ENCODE peak calls at places on chromosomes 12 and 14, in four cellular contexts. E is endodermal cell; H is hepatocyte; Y is CD8-positive, alpha-beta T cell. Z is an unnamed sample.

GRCh38 chr12:29159690-29160089 is 10.6 kb downstream of the FAR2 start:
- DNase-seq in E (no peak), H (no peak), Y (no peak), Z (no peak)

GRCh38 chr14:30375280-30375892 is 183.6 kb upstream of the G2E3 start:
- DNase-seq in E (peak; percentile 91), H (peak; percentile 71), Y (peak; percentile 57), Z (peak; percentile 53)

GRCh38 chr12:116551151-116551550 is 8.0 kb upstream of the MAP1LC3B2 start:
- DNase-seq in E (no peak), H (no peak), Y (no peak), Z (no peak)

GRCh38 chr14:50677527-50678063 is 9.5 kb upstream of the SAV1 start:
- DNase-seq in E (no peak), H (no peak), Y (no peak), Z (peak; percentile 90)

GRCh38 chr14:54487771-54488170 is 1.0 kb downstream of the GMFB start:
- DNase-seq in E (peak; percentile 22), H (peak; percentile 27), Y (no peak), Z (peak; percentile 45)

GRCh38 chr12:57591567-57592325 is 754 bp downstream of the PIP4K2C start:
- DNase-seq in E (peak; percentile 68), H (peak; percentile 65), Y (no peak), Z (peak; percentile 23)

GRCh38 chr14:55539975-55540374 is 40.0 kb upstream of the KTN1 start:
- DNase-seq in E (no peak), H (no peak), Y (no peak), Z (no peak)

GRCh38 chr12:6945613-6946012 is 1.8 kb downstream of the C12orf57 start:
- DNase-seq in E (no peak), H (no peak), Y (no peak), Z (no peak)

GRCh38 chr12:8037947-8038346 is 5.4 kb downstream of the FOXJ2 start:
- DNase-seq in E (peak; percentile 67), H (no peak), Y (no peak), Z (peak; percentile 53)

GRCh38 chr14:80356413-80356812 is 145.1 kb upstream of the DIO2 start:
- DNase-seq in E (peak; percentile 61), H (peak; percentile 16), Y (no peak), Z (no peak)

GRCh38 chr14:74502236-74503019 is 8.9 kb downstream of the ISCA2 start:
- DNase-seq in E (peak; percentile 87), H (peak; percentile 61), Y (peak; percentile 42), Z (peak; percentile 44)

GRCh38 chr14:64387232-64387737 is 868 bp upstream of the MTHFD1 start:
- DNase-seq in E (no peak), H (peak; percentile 39), Y (peak; percentile 51), Z (peak; percentile 10)

GRCh38 chr14:68089146-68089715 is 269.7 kb downstream of the RAD51B start:
- DNase-seq in E (no peak), H (no peak), Y (no peak), Z (peak; percentile 78)

GRCh38 chr14:40004871-40005503 is 572.8 kb upstream of the FBXO33 start:
- DNase-seq in E (no peak), H (no peak), Y (no peak), Z (no peak)

GRCh38 chr12:27331299-27331926 is 1.2 kb upstream of the BMAL2 start:
- DNase-seq in E (no peak), H (peak; percentile 67), Y (no peak), Z (peak; percentile 100)

GRCh38 chr14:51394391-51394790 is 154.3 kb downstream of the TMX1 start:
- DNase-seq in E (no peak), H (no peak), Y (no peak), Z (no peak)

GRCh38 chr14:63542231-63542999 is 762 bp downstream of the PPP2R5E start:
- DNase-seq in E (no peak), H (peak; percentile 50), Y (no peak), Z (no peak)

GRCh38 chr14:70919774-70920173 is 12.5 kb downstream of the PCNX1 start:
- DNase-seq in E (no peak), H (no peak), Y (no peak), Z (peak; percentile 61)

GRCh38 chr14:59630281-59630963 is 53.8 kb upstream of the CCDC175 start:
- DNase-seq in E (peak; percentile 75), H (peak; percentile 32), Y (no peak), Z (no peak)

GRCh38 chr12:464484-465267 is 4.9 kb downstream of the B4GALNT3 start:
- DNase-seq in E (no peak), H (no peak), Y (no peak), Z (peak; percentile 22)

GRCh38 chr14:99127651-99128167 is 144.3 kb downstream of the BCL11B start:
- DNase-seq in E (peak; percentile 38), H (peak; percentile 50), Y (peak; percentile 15), Z (peak; percentile 97)

GRCh38 chr12:94208433-94208921 is 60.1 kb downstream of the PLXNC1 start:
- DNase-seq in E (peak; percentile 39), H (no peak), Y (no peak), Z (no peak)

GRCh38 chr12:130013771-130014484 is 110.1 kb upstream of the TMEM132D start:
- DNase-seq in E (peak; percentile 97), H (peak; percentile 80), Y (no peak), Z (peak; percentile 15)

GRCh38 chr14:28754209-28754985 is 12.2 kb upstream of the FOXG1 start:
- DNase-seq in E (peak; percentile 81), H (peak; percentile 64), Y (no peak), Z (peak; percentile 44)

DNA sequence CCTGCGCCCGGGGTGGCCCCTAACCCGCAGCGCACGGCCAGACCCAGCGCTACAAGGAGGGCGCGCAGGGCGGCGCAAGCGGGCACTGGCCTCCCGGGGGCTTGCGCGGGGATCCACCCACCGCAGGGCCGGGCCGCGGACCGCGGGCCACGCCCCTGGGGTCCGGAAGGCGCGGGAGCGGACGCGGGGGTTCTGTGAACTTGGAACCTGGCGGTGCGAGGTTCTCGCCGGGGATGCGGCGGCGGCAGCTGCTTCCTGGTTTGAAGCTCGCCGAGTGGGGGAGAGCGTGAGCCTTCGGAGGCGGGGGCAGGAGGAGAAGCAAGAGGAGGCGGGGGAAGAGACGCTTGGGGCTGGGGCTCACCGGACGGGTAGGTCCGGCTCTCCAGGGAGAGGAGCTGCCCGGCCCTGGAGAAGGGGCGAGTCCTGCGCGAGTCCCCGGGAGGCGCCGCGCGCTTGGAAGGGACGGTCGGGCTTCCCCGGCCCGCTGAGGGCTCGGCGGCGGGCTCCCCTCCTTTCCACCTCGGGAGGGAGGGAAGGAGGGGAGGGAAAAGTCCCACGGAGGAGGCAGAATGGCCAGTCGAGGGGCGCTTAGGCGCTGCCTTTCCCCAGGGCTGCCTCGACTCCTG is at the start of gene PRKCH:
- DNase-seq in E (peak; percentile 90), H (peak; percentile 80), Y (peak; percentile 90), Z (peak; percentile 75)
- TF ChIP-seq CTCF in E (peak; percentile 44), H (no peak), Y (no peak), Z (peak; percentile 35)

DNA sequence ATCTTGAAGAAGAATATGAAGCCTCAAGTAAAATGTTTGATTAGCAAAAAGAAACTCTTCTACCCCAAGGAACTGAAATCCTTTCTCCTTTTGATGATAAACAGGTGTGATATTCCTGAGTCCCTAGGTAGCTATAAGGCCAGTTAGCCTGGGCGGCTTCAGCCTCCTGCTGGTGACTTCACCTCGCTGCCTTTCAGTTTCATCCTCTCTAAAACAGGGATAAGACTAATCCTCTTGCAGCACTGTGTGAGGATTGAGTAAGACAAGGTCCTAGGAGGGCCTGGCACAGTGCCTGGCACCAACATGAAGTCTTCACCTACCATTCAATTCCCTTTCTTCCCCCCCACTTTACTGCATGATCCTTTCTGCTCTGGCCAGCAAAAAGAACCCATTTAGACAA is 42.1 kb downstream of the CIT start:
- DNase-seq in E (peak; percentile 83), H (peak; percentile 21), Y (no peak), Z (no peak)
- TF ChIP-seq CTCF in E (peak; percentile 80), H (no peak), Y (no peak), Z (no peak)

GRCh38 chr14:88598097-88598675 is 35.3 kb downstream of the ZC3H14 start:
- DNase-seq in E (no peak), H (no peak), Y (no peak), Z (no peak)

GRCh38 chr14:88597038-88597437 is 34.2 kb downstream of the ZC3H14 start:
- DNase-seq in E (no peak), H (no peak), Y (no peak), Z (no peak)

GRCh38 chr14:88597601-88598000 is 34.8 kb downstream of the ZC3H14 start:
- DNase-seq in E (no peak), H (no peak), Y (no peak), Z (no peak)

GRCh38 chr14:88599761-88600439 is 37.1 kb downstream of the ZC3H14 start:
- DNase-seq in E (no peak), H (no peak), Y (no peak), Z (no peak)

DNA sequence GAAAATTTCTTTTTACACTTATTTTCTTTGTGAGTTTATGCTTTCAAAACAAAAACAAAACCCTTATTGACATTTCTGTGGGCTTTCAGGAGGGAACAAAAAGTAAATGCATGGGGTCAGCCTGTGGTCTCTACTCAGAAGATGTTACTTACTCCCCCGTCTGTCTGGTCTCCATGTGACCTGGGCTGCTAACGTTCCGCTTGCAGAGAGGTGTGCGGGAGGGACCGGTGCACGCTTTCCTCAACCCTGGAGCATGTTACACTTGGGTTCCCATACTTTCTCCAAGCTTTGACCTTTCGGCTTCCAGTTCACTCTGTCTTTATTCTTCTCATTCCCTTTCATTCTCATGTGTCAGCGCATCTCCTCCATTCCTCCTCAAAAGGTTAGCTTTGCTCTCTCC is 36.5 kb downstream of the ZC3H14 start:
- DNase-seq in E (no peak), H (no peak), Y (no peak), Z (no peak)
- TF ChIP-seq CTCF in E (no peak), H (no peak), Y (no peak), Z (no peak)

DNA sequence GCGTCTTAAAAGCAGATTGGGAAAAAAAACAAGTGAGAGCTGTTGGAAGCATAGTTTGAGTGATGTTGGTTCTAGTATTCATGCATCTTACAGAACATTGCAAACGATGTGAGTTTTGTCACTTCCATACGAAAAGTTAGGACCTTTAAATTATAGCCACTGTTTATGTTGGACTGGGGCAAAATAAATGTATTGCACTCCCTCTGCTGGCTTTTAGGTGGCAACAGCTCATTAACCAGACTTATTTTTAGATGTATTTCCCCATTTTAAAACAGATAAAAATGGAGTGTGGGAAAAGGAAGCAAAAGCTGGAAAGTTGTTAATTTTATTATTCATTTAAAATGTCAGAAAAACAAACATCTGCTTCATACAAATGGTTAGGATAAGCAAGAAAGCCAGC is 111.9 kb downstream of the LGR5 start:
- DNase-seq in E (no peak), H (no peak), Y (no peak), Z (peak; percentile 31)
- TF ChIP-seq CTCF in E (peak; percentile 63), H (peak; percentile 54), Y (no peak), Z (peak; percentile 10)

GRCh38 chr12:97309921-97310320 is 152.7 kb upstream of the RMST start:
- DNase-seq in E (peak; percentile 23), H (no peak), Y (no peak), Z (no peak)

GRCh38 chr12:97313471-97314190 is 149.0 kb upstream of the RMST start:
- DNase-seq in E (peak; percentile 41), H (peak; percentile 16), Y (no peak), Z (no peak)

GRCh38 chr12:97308576-97309198 is 153.9 kb upstream of the RMST start:
- DNase-seq in E (no peak), H (peak; percentile 58), Y (no peak), Z (peak; percentile 71)

DNA sequence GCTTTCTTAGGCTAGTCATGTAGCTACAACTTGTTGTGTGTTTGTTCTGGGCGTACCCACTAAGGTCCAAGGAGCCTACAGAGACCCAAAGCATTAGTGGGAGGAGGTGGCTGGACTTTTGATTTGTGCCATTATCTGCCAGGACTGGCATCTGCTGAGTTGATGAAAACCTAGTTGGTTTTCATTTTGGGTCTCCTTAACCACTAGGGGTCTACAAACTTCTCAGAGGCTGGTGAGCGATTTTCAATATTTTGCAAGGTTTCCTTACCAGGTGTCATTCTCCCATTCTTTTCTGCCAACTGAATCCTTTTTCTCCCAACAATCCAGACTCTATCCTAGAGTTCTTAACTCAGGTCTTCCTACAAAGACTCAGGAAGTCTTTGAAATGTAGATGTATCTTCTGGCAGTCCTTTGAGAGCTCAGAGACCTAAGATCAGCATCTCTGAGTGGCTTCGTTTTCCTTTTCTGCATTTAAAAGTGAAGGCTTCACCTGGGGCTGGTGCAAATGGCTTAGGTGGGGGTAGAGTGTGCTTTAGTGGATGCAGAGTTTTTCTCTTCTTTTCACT is 150.0 kb upstream of the RMST start:
- DNase-seq in E (peak; percentile 64), H (no peak), Y (no peak), Z (no peak)
- TF ChIP-seq CTCF in E (peak; percentile 67), H (no peak), Y (no peak), Z (no peak)